ENCODE peak calls at places on chromosomes 7 and 10, in nine cellular contexts. C is midbrain, V is T-helper 17 cell, S is LHCN-M2, L is esophagus squamous epithelium, J is hippocampal formation, A is SHP77 treated with DMSO at 0.1 percent for 48 hours, P is GM12865, Y is heart right ventricle. K is an unnamed sample.

GRCh38 chr10:17023386-17024298 is 106.0 kb downstream of the CUBN start:
- DNase-seq in A (no peak), J (no peak), Y (no peak), L (peak; percentile 17), S (peak; percentile 100), C (no peak), V (peak; percentile 54), P (peak; percentile 92), K (peak; percentile 46)

GRCh38 chr7:44282601-44283171 is 42.7 kb downstream of the CAMK2B start:
- DNase-seq in Y (peak; percentile 5), L (no peak), J (no peak), C (no peak), A (no peak), S (no peak), V (peak; percentile 1), P (no peak), K (no peak)

GRCh38 chr10:124238367-124238766 is 145.0 kb upstream of the CHST15 start:
- DNase-seq in J (no peak), C (no peak), P (no peak), V (no peak), S (no peak), L (no peak), Y (no peak), A (no peak), K (no peak)

GRCh38 chr10:132788180-132788830 is 2.4 kb upstream of the NKX6-2 start:
- DNase-seq in S (peak; percentile 8), P (no peak), Y (no peak), L (no peak), V (no peak), A (no peak), C (peak; percentile 50), J (no peak), K (no peak)

GRCh38 chr10:124993345-124993708 is 51.4 kb downstream of the ZRANB1 start:
- DNase-seq in S (no peak), Y (no peak), P (no peak), C (no peak), J (no peak), L (no peak), V (no peak), A (no peak), K (no peak)

GRCh38 chr10:96306516-96306915 is 2.3 kb downstream of the DNTT start:
- DNase-seq in J (peak; percentile 8), S (peak; percentile 2), Y (peak; percentile 55), A (peak; percentile 80), V (no peak), P (peak; percentile 29), C (no peak), L (no peak), K (no peak)

GRCh38 chr10:5482016-5482415 is 17.4 kb downstream of the CALML5 start:
- DNase-seq in V (no peak), Y (no peak), L (no peak), S (no peak), C (no peak), J (no peak), P (no peak), A (no peak), K (no peak)

GRCh38 chr7:94848992-94849576 is 58.3 kb upstream of the PPP1R9A start:
- DNase-seq in C (no peak), J (no peak), L (no peak), V (no peak), P (no peak), A (no peak), S (no peak), Y (no peak), K (no peak)

GRCh38 chr7:36080843-36081242 is 72.2 kb upstream of the EEPD1 start:
- DNase-seq in V (no peak), P (no peak), J (no peak), Y (no peak), S (no peak), L (no peak), C (no peak), A (no peak), K (no peak)

GRCh38 chr10:72260588-72261322 is 13.0 kb upstream of the DDIT4 start:
- DNase-seq in J (peak; percentile 87), C (peak; percentile 92), S (peak; percentile 88), Y (peak; percentile 89), V (peak; percentile 63), P (peak; percentile 93), A (no peak), L (no peak), K (no peak)

GRCh38 chr10:132916956-132917666 is 25.3 kb downstream of the CFAP46 start:
- DNase-seq in J (no peak), C (no peak), P (no peak), V (no peak), S (no peak), L (no peak), Y (no peak), A (no peak), K (no peak)

GRCh38 chr10:91389636-91390512 is 20.3 kb upstream of the HECTD2 start:
- DNase-seq in S (peak; percentile 62), C (peak; percentile 63), L (no peak), J (no peak), A (peak; percentile 7), V (no peak), Y (no peak), P (peak; percentile 75), K (no peak)